ENCODE peak calls at places on chromosomes 3 and 15, in nine cellular contexts. One of them, this sample, is unnamed.

GRCh38 chr3:194959217-194959616 is 273.5 kb downstream of the FAM43A start:
- DNase-seq in hepatocyte: no peak
- DNase-seq in MM.1S: no peak
- DNase-seq in GM23338: no peak
- DNase-seq in OCI-LY7: no peak
- DNase-seq in PC-3: no peak
- DNase-seq in SK-N-SH: no peak
- DNase-seq in GM23248: no peak
- DNase-seq in neural progenitor cell: no peak
- DNase-seq in this sample: no peak

GRCh38 chr3:194306771-194307640 is 44.1 kb downstream of the CPN2 start:
- DNase-seq in hepatocyte: no peak
- DNase-seq in MM.1S: peak
- DNase-seq in GM23338: no peak
- DNase-seq in OCI-LY7: peak
- DNase-seq in PC-3: no peak
- DNase-seq in SK-N-SH: no peak
- DNase-seq in GM23248: no peak
- DNase-seq in neural progenitor cell: no peak
- DNase-seq in this sample: no peak

GRCh38 chr3:31553258-31553657 is 20.5 kb downstream of the STT3B start:
- DNase-seq in hepatocyte: no peak
- DNase-seq in MM.1S: no peak
- DNase-seq in GM23338: no peak
- DNase-seq in OCI-LY7: no peak
- DNase-seq in PC-3: no peak
- DNase-seq in SK-N-SH: no peak
- DNase-seq in GM23248: no peak
- DNase-seq in neural progenitor cell: no peak
- DNase-seq in this sample: no peak

GRCh38 chr3:69130689-69131088 is 8.3 kb upstream of the LMOD3 start:
- DNase-seq in hepatocyte: no peak
- DNase-seq in MM.1S: peak
- DNase-seq in GM23338: no peak
- DNase-seq in OCI-LY7: no peak
- DNase-seq in PC-3: no peak
- DNase-seq in SK-N-SH: no peak
- DNase-seq in GM23248: no peak
- DNase-seq in neural progenitor cell: no peak
- DNase-seq in this sample: no peak

GRCh38 chr3:39343076-39343717 is 13.7 kb downstream of the CCR8 start:
- DNase-seq in hepatocyte: peak
- DNase-seq in MM.1S: no peak
- DNase-seq in GM23338: no peak
- DNase-seq in OCI-LY7: no peak
- DNase-seq in PC-3: peak
- DNase-seq in SK-N-SH: no peak
- DNase-seq in GM23248: no peak
- DNase-seq in neural progenitor cell: no peak
- DNase-seq in this sample: no peak

GRCh38 chr15:69804786-69805185 is 292.9 kb downstream of the TLE3 start:
- DNase-seq in hepatocyte: no peak
- DNase-seq in MM.1S: no peak
- DNase-seq in GM23338: no peak
- DNase-seq in OCI-LY7: no peak
- DNase-seq in PC-3: no peak
- DNase-seq in SK-N-SH: no peak
- DNase-seq in GM23248: no peak
- DNase-seq in neural progenitor cell: no peak
- DNase-seq in this sample: no peak

GRCh38 chr15:66848116-66848515 is 146.1 kb downstream of the SMAD6 start:
- DNase-seq in hepatocyte: no peak
- DNase-seq in MM.1S: no peak
- DNase-seq in GM23338: no peak
- DNase-seq in OCI-LY7: no peak
- DNase-seq in PC-3: no peak
- DNase-seq in SK-N-SH: no peak
- DNase-seq in GM23248: no peak
- DNase-seq in neural progenitor cell: no peak
- DNase-seq in this sample: no peak

GRCh38 chr15:83571820-83572707 is 81.9 kb upstream of the ADAMTSL3 start:
- DNase-seq in hepatocyte: peak
- DNase-seq in MM.1S: peak
- DNase-seq in GM23338: peak
- DNase-seq in OCI-LY7: peak
- DNase-seq in PC-3: peak
- DNase-seq in SK-N-SH: peak
- DNase-seq in GM23248: peak
- DNase-seq in neural progenitor cell: peak
- DNase-seq in this sample: peak

GRCh38 chr3:184600685-184601377 is 39.2 kb downstream of the EPHB3 start:
- DNase-seq in hepatocyte: no peak
- DNase-seq in MM.1S: no peak
- DNase-seq in GM23338: no peak
- DNase-seq in OCI-LY7: no peak
- DNase-seq in PC-3: no peak
- DNase-seq in SK-N-SH: no peak
- DNase-seq in GM23248: no peak
- DNase-seq in neural progenitor cell: no peak
- DNase-seq in this sample: no peak
- TF ChIP-seq EZH2phosphoT487 in hepatocyte: no peak
- TF ChIP-seq EZH2phosphoT487 in MM.1S: no peak
- TF ChIP-seq EZH2phosphoT487 in GM23338: no peak
- TF ChIP-seq EZH2phosphoT487 in OCI-LY7: no peak
- TF ChIP-seq EZH2phosphoT487 in PC-3: no peak
- TF ChIP-seq EZH2phosphoT487 in SK-N-SH: no peak
- TF ChIP-seq EZH2phosphoT487 in GM23248: no peak
- TF ChIP-seq EZH2phosphoT487 in neural progenitor cell: no peak
- TF ChIP-seq EZH2phosphoT487 in this sample: no peak

GRCh38 chr15:62928242-62928995 is 114.1 kb upstream of the TPM1 start:
- DNase-seq in hepatocyte: peak
- DNase-seq in MM.1S: no peak
- DNase-seq in GM23338: no peak
- DNase-seq in OCI-LY7: no peak
- DNase-seq in PC-3: peak
- DNase-seq in SK-N-SH: peak
- DNase-seq in GM23248: peak
- DNase-seq in neural progenitor cell: no peak
- DNase-seq in this sample: no peak
- TF ChIP-seq EZH2phosphoT487 in hepatocyte: no peak
- TF ChIP-seq EZH2phosphoT487 in MM.1S: no peak
- TF ChIP-seq EZH2phosphoT487 in GM23338: no peak
- TF ChIP-seq EZH2phosphoT487 in OCI-LY7: no peak
- TF ChIP-seq EZH2phosphoT487 in PC-3: no peak
- TF ChIP-seq EZH2phosphoT487 in SK-N-SH: no peak
- TF ChIP-seq EZH2phosphoT487 in GM23248: peak
- TF ChIP-seq EZH2phosphoT487 in neural progenitor cell: no peak
- TF ChIP-seq EZH2phosphoT487 in this sample: no peak

DNA sequence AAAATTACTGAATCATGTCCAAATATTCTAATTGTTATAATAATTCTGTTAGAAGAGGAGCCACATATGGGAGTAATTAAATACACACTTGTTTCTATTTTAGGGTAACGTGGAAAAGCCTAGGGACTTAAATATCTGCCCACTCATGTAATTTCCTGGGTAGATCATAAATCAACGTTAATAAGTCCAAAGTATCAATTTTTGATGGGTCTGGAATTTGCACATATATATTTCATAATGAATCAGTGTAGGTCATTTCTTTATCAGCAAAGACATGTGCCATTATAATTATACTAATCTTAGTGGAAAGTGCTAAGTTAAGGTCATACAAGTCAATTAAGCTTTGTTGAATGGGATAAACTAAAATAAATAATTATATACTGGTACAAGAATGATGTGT is 346.2 kb downstream of the ZBBX start:
- DNase-seq in hepatocyte: no peak
- DNase-seq in MM.1S: no peak
- DNase-seq in GM23338: no peak
- DNase-seq in OCI-LY7: no peak
- DNase-seq in PC-3: no peak
- DNase-seq in SK-N-SH: no peak
- DNase-seq in GM23248: no peak
- DNase-seq in neural progenitor cell: no peak
- DNase-seq in this sample: no peak
- TF ChIP-seq EZH2phosphoT487 in hepatocyte: no peak
- TF ChIP-seq EZH2phosphoT487 in MM.1S: no peak
- TF ChIP-seq EZH2phosphoT487 in GM23338: no peak
- TF ChIP-seq EZH2phosphoT487 in OCI-LY7: no peak
- TF ChIP-seq EZH2phosphoT487 in PC-3: no peak
- TF ChIP-seq EZH2phosphoT487 in SK-N-SH: no peak
- TF ChIP-seq EZH2phosphoT487 in GM23248: no peak
- TF ChIP-seq EZH2phosphoT487 in neural progenitor cell: no peak
- TF ChIP-seq EZH2phosphoT487 in this sample: no peak

GRCh38 chr3:141303481-141304223 is 64.7 kb upstream of the ZBTB38 start:
- DNase-seq in hepatocyte: peak
- DNase-seq in MM.1S: peak
- DNase-seq in GM23338: peak
- DNase-seq in OCI-LY7: peak
- DNase-seq in PC-3: peak
- DNase-seq in SK-N-SH: peak
- DNase-seq in GM23248: peak
- DNase-seq in neural progenitor cell: peak
- DNase-seq in this sample: peak

GRCh38 chr3:141306276-141306675 is 62.0 kb upstream of the ZBTB38 start:
- DNase-seq in hepatocyte: no peak
- DNase-seq in MM.1S: no peak
- DNase-seq in GM23338: no peak
- DNase-seq in OCI-LY7: no peak
- DNase-seq in PC-3: no peak
- DNase-seq in SK-N-SH: no peak
- DNase-seq in GM23248: peak
- DNase-seq in neural progenitor cell: no peak
- DNase-seq in this sample: no peak

GRCh38 chr3:141306922-141307321 is 61.4 kb upstream of the ZBTB38 start:
- DNase-seq in hepatocyte: no peak
- DNase-seq in MM.1S: no peak
- DNase-seq in GM23338: no peak
- DNase-seq in OCI-LY7: no peak
- DNase-seq in PC-3: peak
- DNase-seq in SK-N-SH: no peak
- DNase-seq in GM23248: peak
- DNase-seq in neural progenitor cell: no peak
- DNase-seq in this sample: no peak

GRCh38 chr3:141307351-141308059 is 60.8 kb upstream of the ZBTB38 start:
- DNase-seq in hepatocyte: no peak
- DNase-seq in MM.1S: no peak
- DNase-seq in GM23338: no peak
- DNase-seq in OCI-LY7: no peak
- DNase-seq in PC-3: no peak
- DNase-seq in SK-N-SH: no peak
- DNase-seq in GM23248: no peak
- DNase-seq in neural progenitor cell: no peak
- DNase-seq in this sample: no peak

DNA sequence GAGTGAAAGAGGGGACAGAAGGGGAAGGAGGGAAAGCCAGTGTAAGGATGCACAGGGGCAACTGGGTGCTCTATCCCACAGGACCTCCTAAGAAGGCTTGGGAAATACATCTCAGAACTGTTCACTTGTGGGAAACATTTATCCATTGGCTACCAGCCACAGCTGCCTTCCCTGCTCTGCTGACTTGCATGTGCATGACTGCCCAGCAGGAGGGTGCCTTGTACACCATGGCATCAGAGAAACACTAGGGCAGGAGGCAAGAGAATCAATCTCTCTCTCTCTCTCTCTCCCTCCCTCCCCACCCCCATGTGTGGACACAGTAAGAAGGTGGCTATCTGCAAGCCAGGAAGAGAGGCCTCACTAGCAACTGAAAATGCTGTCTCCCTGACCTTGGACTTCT is 62.9 kb upstream of the ZBTB38 start:
- DNase-seq in hepatocyte: no peak
- DNase-seq in MM.1S: no peak
- DNase-seq in GM23338: peak
- DNase-seq in OCI-LY7: no peak
- DNase-seq in PC-3: peak
- DNase-seq in SK-N-SH: no peak
- DNase-seq in GM23248: peak
- DNase-seq in neural progenitor cell: peak
- DNase-seq in this sample: no peak
- TF ChIP-seq EZH2phosphoT487 in hepatocyte: no peak
- TF ChIP-seq EZH2phosphoT487 in MM.1S: no peak
- TF ChIP-seq EZH2phosphoT487 in GM23338: no peak
- TF ChIP-seq EZH2phosphoT487 in OCI-LY7: no peak
- TF ChIP-seq EZH2phosphoT487 in PC-3: no peak
- TF ChIP-seq EZH2phosphoT487 in SK-N-SH: no peak
- TF ChIP-seq EZH2phosphoT487 in GM23248: no peak
- TF ChIP-seq EZH2phosphoT487 in neural progenitor cell: no peak
- TF ChIP-seq EZH2phosphoT487 in this sample: no peak

GRCh38 chr3:15042936-15043335 is 22.2 kb downstream of the MRPS25 start:
- DNase-seq in hepatocyte: no peak
- DNase-seq in MM.1S: no peak
- DNase-seq in GM23338: no peak
- DNase-seq in OCI-LY7: no peak
- DNase-seq in PC-3: no peak
- DNase-seq in SK-N-SH: no peak
- DNase-seq in GM23248: peak
- DNase-seq in neural progenitor cell: no peak
- DNase-seq in this sample: no peak
- TF ChIP-seq EZH2phosphoT487 in hepatocyte: no peak
- TF ChIP-seq EZH2phosphoT487 in MM.1S: no peak
- TF ChIP-seq EZH2phosphoT487 in GM23338: no peak
- TF ChIP-seq EZH2phosphoT487 in OCI-LY7: no peak
- TF ChIP-seq EZH2phosphoT487 in PC-3: no peak
- TF ChIP-seq EZH2phosphoT487 in SK-N-SH: no peak
- TF ChIP-seq EZH2phosphoT487 in GM23248: no peak
- TF ChIP-seq EZH2phosphoT487 in neural progenitor cell: no peak
- TF ChIP-seq EZH2phosphoT487 in this sample: no peak

DNA sequence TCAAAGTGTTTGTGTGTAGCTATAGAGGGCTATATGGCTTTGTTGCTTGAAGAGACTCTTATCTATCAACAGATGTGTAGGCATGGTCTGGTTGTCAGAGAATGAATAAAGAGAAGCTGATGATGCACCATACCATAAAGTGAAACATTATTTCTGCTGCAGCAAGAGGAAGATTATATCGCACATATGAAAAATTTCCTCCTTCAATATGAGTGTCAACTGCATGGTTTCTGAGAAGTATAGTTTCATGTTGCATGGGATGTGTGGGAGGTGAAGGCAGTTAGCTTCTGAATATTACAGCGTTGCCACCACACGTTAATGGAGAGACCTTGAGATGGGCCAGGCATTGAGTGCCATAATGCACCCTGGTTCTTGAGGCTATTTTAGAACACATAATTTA is 217.9 kb downstream of the SATB1 start:
- DNase-seq in hepatocyte: no peak
- DNase-seq in MM.1S: no peak
- DNase-seq in GM23338: no peak
- DNase-seq in OCI-LY7: no peak
- DNase-seq in PC-3: no peak
- DNase-seq in SK-N-SH: no peak
- DNase-seq in GM23248: no peak
- DNase-seq in neural progenitor cell: no peak
- DNase-seq in this sample: no peak
- TF ChIP-seq EZH2phosphoT487 in hepatocyte: no peak
- TF ChIP-seq EZH2phosphoT487 in MM.1S: no peak
- TF ChIP-seq EZH2phosphoT487 in GM23338: no peak
- TF ChIP-seq EZH2phosphoT487 in OCI-LY7: no peak
- TF ChIP-seq EZH2phosphoT487 in PC-3: no peak
- TF ChIP-seq EZH2phosphoT487 in SK-N-SH: no peak
- TF ChIP-seq EZH2phosphoT487 in GM23248: no peak
- TF ChIP-seq EZH2phosphoT487 in neural progenitor cell: no peak
- TF ChIP-seq EZH2phosphoT487 in this sample: no peak

GRCh38 chr15:80055933-80056332 is 3.5 kb upstream of the ZFAND6 start:
- DNase-seq in hepatocyte: no peak
- DNase-seq in MM.1S: no peak
- DNase-seq in GM23338: no peak
- DNase-seq in OCI-LY7: no peak
- DNase-seq in PC-3: no peak
- DNase-seq in SK-N-SH: no peak
- DNase-seq in GM23248: no peak
- DNase-seq in neural progenitor cell: no peak
- DNase-seq in this sample: no peak
- TF ChIP-seq EZH2phosphoT487 in hepatocyte: no peak
- TF ChIP-seq EZH2phosphoT487 in MM.1S: no peak
- TF ChIP-seq EZH2phosphoT487 in GM23338: no peak
- TF ChIP-seq EZH2phosphoT487 in OCI-LY7: no peak
- TF ChIP-seq EZH2phosphoT487 in PC-3: no peak
- TF ChIP-seq EZH2phosphoT487 in SK-N-SH: no peak
- TF ChIP-seq EZH2phosphoT487 in GM23248: no peak
- TF ChIP-seq EZH2phosphoT487 in neural progenitor cell: no peak
- TF ChIP-seq EZH2phosphoT487 in this sample: no peak